ENCODE peak calls at places on chromosomes 4 and X, in six cellular contexts. U is suprapubic skin, R is esophagus squamous epithelium, C is RWPE1, W is right atrium auricular region, N is sigmoid colon. X is an unnamed sample.

GRCh38 chrX:48090123-48090522 is 18.7 kb upstream of the ZNF630 start:
- DNase-seq in U (no peak), R (no peak), C (no peak), W (no peak), N (no peak), X (no peak)

GRCh38 chr4:177455591-177455990 is 13.4 kb upstream of the AGA start:
- DNase-seq in U (no peak), R (no peak), C (no peak), W (no peak), N (no peak), X (no peak)

GRCh38 chr4:80069837-80070788 is 2.9 kb downstream of the ANTXR2 start:
- DNase-seq in U (no peak), R (no peak), C (peak; percentile 34), W (no peak), N (no peak), X (no peak)

GRCh38 chr4:173685324-173685723 is 155.3 kb upstream of the HAND2 start:
- DNase-seq in U (no peak), R (no peak), C (no peak), W (no peak), N (no peak), X (no peak)

GRCh38 chrX:50114113-50114512 is 86.7 kb downstream of the AKAP4 start:
- DNase-seq in U (no peak), R (no peak), C (no peak), W (no peak), N (no peak), X (no peak)

GRCh38 chrX:20066968-20067708 is 49.6 kb downstream of the MAP7D2 start:
- DNase-seq in U (no peak), R (no peak), C (peak; percentile 24), W (no peak), N (no peak), X (no peak)

GRCh38 chr4:139988863-139989765 is 164.9 kb downstream of the MAML3 start:
- DNase-seq in U (no peak), R (no peak), C (peak; percentile 90), W (peak; percentile 74), N (peak; percentile 74), X (peak; percentile 78)

GRCh38 chr4:115042496-115042895 is 70.9 kb downstream of the NDST4 start:
- DNase-seq in U (no peak), R (no peak), C (peak; percentile 2), W (no peak), N (no peak), X (no peak)

GRCh38 chrX:20680998-20681397 is 414.3 kb upstream of the RPS6KA3 start:
- DNase-seq in U (no peak), R (no peak), C (no peak), W (no peak), N (no peak), X (no peak)

DNA sequence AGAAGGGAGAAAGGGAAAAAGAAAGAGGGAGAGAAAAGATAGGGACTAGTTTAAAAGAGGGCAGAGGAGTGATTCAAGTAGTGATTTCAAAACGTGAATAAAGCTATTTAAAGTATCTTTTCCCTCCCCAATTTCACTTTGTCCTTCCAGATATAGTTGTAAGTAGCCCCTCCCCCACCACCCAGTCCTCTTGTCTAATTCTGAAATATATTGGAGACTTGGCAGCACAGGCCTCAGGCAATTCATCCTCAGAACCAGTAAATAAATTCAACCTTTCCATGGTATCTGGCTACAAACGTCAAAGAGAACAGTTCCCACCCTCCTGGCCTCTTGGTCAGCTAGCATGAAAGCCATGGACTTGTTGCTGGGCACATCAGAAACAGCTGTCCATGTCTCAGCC is 169.5 kb upstream of the SCML1 start:
- DNase-seq in U (no peak), R (no peak), C (no peak), W (no peak), N (no peak), X (no peak)
- H3K27ac ChIP-seq in U (no peak overlapping the region), R (no peak overlapping the region), C (no peak overlapping the region), W (no peak overlapping the region), N (peak overlapping the region; percentile 76), X (no peak overlapping the region)

DNA sequence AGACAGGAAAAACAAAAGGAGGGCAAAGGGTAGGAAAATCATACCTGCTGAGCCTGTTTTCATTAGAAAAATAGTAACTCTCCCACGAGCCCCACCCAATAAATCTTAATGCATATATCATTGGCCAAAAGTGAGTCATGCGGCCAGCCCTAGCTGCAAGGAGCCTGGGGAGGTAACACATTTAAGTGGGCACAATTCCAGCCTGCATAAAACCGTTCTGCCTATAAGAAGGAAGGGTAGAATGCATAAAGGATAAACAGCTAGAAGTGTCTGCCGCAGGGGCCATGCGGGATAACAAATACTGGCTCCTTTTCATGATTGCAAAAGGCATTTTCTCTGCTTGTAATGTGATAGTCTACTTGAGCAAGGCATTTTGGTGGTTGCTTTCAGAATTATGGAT is 37.1 kb downstream of the EFHC2 start:
- DNase-seq in U (no peak), R (no peak), C (peak; percentile 54), W (no peak), N (no peak), X (peak; percentile 49)
- H3K27ac ChIP-seq in U (peak overlapping the region; percentile 29), R (peak overlapping the region; percentile 56), C (peak overlapping the region; percentile 56), W (no peak overlapping the region), N (no peak overlapping the region), X (peak overlapping the region; percentile 13)

DNA sequence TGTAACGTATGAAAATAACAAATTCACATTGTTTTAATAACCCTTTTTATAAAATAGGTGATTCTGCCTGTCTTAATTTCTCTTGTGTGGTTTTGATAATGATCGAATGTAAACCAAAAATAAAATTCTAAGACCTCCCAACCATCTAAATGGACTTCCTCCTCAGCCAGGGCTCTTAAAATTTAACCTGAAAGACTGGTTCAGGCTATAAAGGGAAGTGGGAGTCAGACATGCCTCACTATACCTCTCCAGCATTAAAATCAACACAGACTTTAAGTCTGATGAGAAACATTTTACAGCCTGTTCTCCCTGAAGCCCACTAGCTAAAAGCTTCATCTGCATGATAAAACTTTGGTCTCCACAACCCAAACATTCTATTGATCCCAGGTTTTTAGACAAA is 97.6 kb upstream of the STIM2 start:
- DNase-seq in U (no peak), R (no peak), C (no peak), W (no peak), N (no peak), X (no peak)
- H3K27ac ChIP-seq in U (no peak overlapping the region), R (no peak overlapping the region), C (no peak overlapping the region), W (no peak overlapping the region), N (no peak overlapping the region), X (no peak overlapping the region)

GRCh38 chr4:102399021-102399420 is 53.7 kb upstream of the SLC39A8 start:
- DNase-seq in U (no peak), R (no peak), C (no peak), W (no peak), N (no peak), X (no peak)
- H3K27ac ChIP-seq in U (no peak overlapping the region), R (no peak overlapping the region), C (no peak overlapping the region), W (no peak overlapping the region), N (no peak overlapping the region), X (no peak overlapping the region)

GRCh38 chr4:54001558-54002365 is 62.6 kb downstream of the CHIC2 start:
- DNase-seq in U (no peak), R (no peak), C (no peak), W (no peak), N (no peak), X (no peak)
- H3K27ac ChIP-seq in U (no peak overlapping the region), R (no peak overlapping the region), C (no peak overlapping the region), W (no peak overlapping the region), N (no peak overlapping the region), X (no peak overlapping the region)

X was measured in epithelial cell of prostate.